ENCODE peak calls at places on chromosomes 4 and X, in ten cellular contexts. One of them, this sample, is unnamed.

GRCh38 chrX:14032383-14032782 is 2.7 kb upstream of the GEMIN8 start:
- DNase-seq in mesendoderm: peak; percentile 55
- DNase-seq in breast epithelium: no peak
- DNase-seq in epithelial cell of prostate: no peak
- DNase-seq in NCI-H524: peak; percentile 52
- DNase-seq in NCI-H1436 treated with DMSO at 0.1 percent for 48 hours: no peak
- DNase-seq in naive thymus-derived CD8-positive, alpha-beta T cell: peak; percentile 28
- DNase-seq in GM04504: no peak
- DNase-seq in fibroblast of lung: peak; percentile 29
- DNase-seq in AG08396: peak; percentile 50
- DNase-seq in this sample: peak; percentile 44

GRCh38 chr4:137705171-137705783 is 173.0 kb upstream of the PCDH18 start:
- DNase-seq in mesendoderm: no peak
- DNase-seq in breast epithelium: no peak
- DNase-seq in epithelial cell of prostate: no peak
- DNase-seq in NCI-H524: no peak
- DNase-seq in NCI-H1436 treated with DMSO at 0.1 percent for 48 hours: no peak
- DNase-seq in naive thymus-derived CD8-positive, alpha-beta T cell: no peak
- DNase-seq in GM04504: peak; percentile 70
- DNase-seq in fibroblast of lung: peak; percentile 84
- DNase-seq in AG08396: peak; percentile 55
- DNase-seq in this sample: no peak

GRCh38 chr4:88765729-88766128 is 68.1 kb upstream of the NAP1L5 start:
- DNase-seq in mesendoderm: peak; percentile 42
- DNase-seq in breast epithelium: no peak
- DNase-seq in epithelial cell of prostate: peak; percentile 18
- DNase-seq in NCI-H524: no peak
- DNase-seq in NCI-H1436 treated with DMSO at 0.1 percent for 48 hours: no peak
- DNase-seq in naive thymus-derived CD8-positive, alpha-beta T cell: no peak
- DNase-seq in GM04504: peak; percentile 64
- DNase-seq in fibroblast of lung: peak; percentile 91
- DNase-seq in AG08396: peak; percentile 67
- DNase-seq in this sample: no peak

GRCh38 chr4:33306131-33306530 is 2586.0 kb downstream of the PCDH7 start:
- DNase-seq in mesendoderm: no peak
- DNase-seq in breast epithelium: no peak
- DNase-seq in epithelial cell of prostate: no peak
- DNase-seq in NCI-H524: no peak
- DNase-seq in NCI-H1436 treated with DMSO at 0.1 percent for 48 hours: no peak
- DNase-seq in naive thymus-derived CD8-positive, alpha-beta T cell: no peak
- DNase-seq in GM04504: no peak
- DNase-seq in fibroblast of lung: no peak
- DNase-seq in AG08396: no peak
- DNase-seq in this sample: no peak

GRCh38 chrX:458631-459061 is 71.9 kb upstream of the PPP2R3B start:
- DNase-seq in mesendoderm: no peak
- DNase-seq in breast epithelium: no peak
- DNase-seq in epithelial cell of prostate: no peak
- DNase-seq in NCI-H524: no peak
- DNase-seq in NCI-H1436 treated with DMSO at 0.1 percent for 48 hours: no peak
- DNase-seq in naive thymus-derived CD8-positive, alpha-beta T cell: no peak
- DNase-seq in GM04504: no peak
- DNase-seq in fibroblast of lung: no peak
- DNase-seq in AG08396: no peak
- DNase-seq in this sample: no peak

GRCh38 chrX:137387646-137388045 is 178.3 kb upstream of the ZIC3 start:
- DNase-seq in mesendoderm: no peak
- DNase-seq in breast epithelium: no peak
- DNase-seq in epithelial cell of prostate: no peak
- DNase-seq in NCI-H524: no peak
- DNase-seq in NCI-H1436 treated with DMSO at 0.1 percent for 48 hours: no peak
- DNase-seq in naive thymus-derived CD8-positive, alpha-beta T cell: no peak
- DNase-seq in GM04504: no peak
- DNase-seq in fibroblast of lung: no peak
- DNase-seq in AG08396: no peak
- DNase-seq in this sample: no peak

GRCh38 chr4:138090145-138090917 is 151.8 kb downstream of the SLC7A11 start:
- DNase-seq in mesendoderm: peak; percentile 67
- DNase-seq in breast epithelium: no peak
- DNase-seq in epithelial cell of prostate: no peak
- DNase-seq in NCI-H524: peak; percentile 50
- DNase-seq in NCI-H1436 treated with DMSO at 0.1 percent for 48 hours: peak; percentile 11
- DNase-seq in naive thymus-derived CD8-positive, alpha-beta T cell: no peak
- DNase-seq in GM04504: peak; percentile 63
- DNase-seq in fibroblast of lung: peak; percentile 65
- DNase-seq in AG08396: peak; percentile 86
- DNase-seq in this sample: no peak

GRCh38 chr4:173498771-173499170 is 31.3 kb downstream of the HAND2 start:
- DNase-seq in mesendoderm: no peak
- DNase-seq in breast epithelium: no peak
- DNase-seq in epithelial cell of prostate: no peak
- DNase-seq in NCI-H524: no peak
- DNase-seq in NCI-H1436 treated with DMSO at 0.1 percent for 48 hours: no peak
- DNase-seq in naive thymus-derived CD8-positive, alpha-beta T cell: no peak
- DNase-seq in GM04504: no peak
- DNase-seq in fibroblast of lung: no peak
- DNase-seq in AG08396: no peak
- DNase-seq in this sample: no peak

GRCh38 chr4:176988226-176988625 is 195.5 kb upstream of the VEGFC start:
- DNase-seq in mesendoderm: peak; percentile 13
- DNase-seq in breast epithelium: no peak
- DNase-seq in epithelial cell of prostate: peak; percentile 86
- DNase-seq in NCI-H524: no peak
- DNase-seq in NCI-H1436 treated with DMSO at 0.1 percent for 48 hours: no peak
- DNase-seq in naive thymus-derived CD8-positive, alpha-beta T cell: no peak
- DNase-seq in GM04504: peak; percentile 80
- DNase-seq in fibroblast of lung: peak; percentile 94
- DNase-seq in AG08396: peak; percentile 68
- DNase-seq in this sample: no peak

GRCh38 chr4:173530326-173531062 is 465 bp upstream of the HAND2 start:
- DNase-seq in mesendoderm: no peak
- DNase-seq in breast epithelium: no peak
- DNase-seq in epithelial cell of prostate: no peak
- DNase-seq in NCI-H524: no peak
- DNase-seq in NCI-H1436 treated with DMSO at 0.1 percent for 48 hours: no peak
- DNase-seq in naive thymus-derived CD8-positive, alpha-beta T cell: no peak
- DNase-seq in GM04504: no peak
- DNase-seq in fibroblast of lung: no peak
- DNase-seq in AG08396: peak; percentile 2
- DNase-seq in this sample: no peak

GRCh38 chr4:3708103-3708510 is 58.1 kb upstream of the ADRA2C start:
- DNase-seq in mesendoderm: no peak
- DNase-seq in breast epithelium: no peak
- DNase-seq in epithelial cell of prostate: no peak
- DNase-seq in NCI-H524: no peak
- DNase-seq in NCI-H1436 treated with DMSO at 0.1 percent for 48 hours: no peak
- DNase-seq in naive thymus-derived CD8-positive, alpha-beta T cell: no peak
- DNase-seq in GM04504: peak; percentile 17
- DNase-seq in fibroblast of lung: peak; percentile 3
- DNase-seq in AG08396: no peak
- DNase-seq in this sample: no peak

GRCh38 chr4:73853246-73853704 is at the start of gene PF4V1:
- DNase-seq in mesendoderm: peak; percentile 13
- DNase-seq in breast epithelium: no peak
- DNase-seq in epithelial cell of prostate: no peak
- DNase-seq in NCI-H524: no peak
- DNase-seq in NCI-H1436 treated with DMSO at 0.1 percent for 48 hours: no peak
- DNase-seq in naive thymus-derived CD8-positive, alpha-beta T cell: no peak
- DNase-seq in GM04504: no peak
- DNase-seq in fibroblast of lung: peak; percentile 40
- DNase-seq in AG08396: no peak
- DNase-seq in this sample: no peak

GRCh38 chrX:43121637-43122036 is 343.7 kb upstream of the PPP1R2C start:
- DNase-seq in mesendoderm: peak; percentile 39
- DNase-seq in breast epithelium: no peak
- DNase-seq in epithelial cell of prostate: no peak
- DNase-seq in NCI-H524: no peak
- DNase-seq in NCI-H1436 treated with DMSO at 0.1 percent for 48 hours: no peak
- DNase-seq in naive thymus-derived CD8-positive, alpha-beta T cell: no peak
- DNase-seq in GM04504: no peak
- DNase-seq in fibroblast of lung: no peak
- DNase-seq in AG08396: no peak
- DNase-seq in this sample: no peak

GRCh38 chrX:66489339-66489738 is 149.5 kb downstream of the EDA2R start:
- DNase-seq in mesendoderm: no peak
- DNase-seq in breast epithelium: no peak
- DNase-seq in epithelial cell of prostate: no peak
- DNase-seq in NCI-H524: no peak
- DNase-seq in NCI-H1436 treated with DMSO at 0.1 percent for 48 hours: no peak
- DNase-seq in naive thymus-derived CD8-positive, alpha-beta T cell: no peak
- DNase-seq in GM04504: no peak
- DNase-seq in fibroblast of lung: no peak
- DNase-seq in AG08396: no peak
- DNase-seq in this sample: no peak

GRCh38 chr4:40177591-40177990 is 19.2 kb upstream of the RHOH start:
- DNase-seq in mesendoderm: no peak
- DNase-seq in breast epithelium: no peak
- DNase-seq in epithelial cell of prostate: no peak
- DNase-seq in NCI-H524: no peak
- DNase-seq in NCI-H1436 treated with DMSO at 0.1 percent for 48 hours: no peak
- DNase-seq in naive thymus-derived CD8-positive, alpha-beta T cell: no peak
- DNase-seq in GM04504: no peak
- DNase-seq in fibroblast of lung: no peak
- DNase-seq in AG08396: no peak
- DNase-seq in this sample: no peak

GRCh38 chr4:19913670-19914069 is 338.0 kb upstream of the SLIT2 start:
- DNase-seq in mesendoderm: no peak
- DNase-seq in breast epithelium: no peak
- DNase-seq in epithelial cell of prostate: peak; percentile 20
- DNase-seq in NCI-H524: no peak
- DNase-seq in NCI-H1436 treated with DMSO at 0.1 percent for 48 hours: no peak
- DNase-seq in naive thymus-derived CD8-positive, alpha-beta T cell: no peak
- DNase-seq in GM04504: no peak
- DNase-seq in fibroblast of lung: peak; percentile 35
- DNase-seq in AG08396: no peak
- DNase-seq in this sample: no peak

GRCh38 chr4:17760602-17761001 is 20.8 kb downstream of the FAM184B start:
- DNase-seq in mesendoderm: peak; percentile 21
- DNase-seq in breast epithelium: no peak
- DNase-seq in epithelial cell of prostate: no peak
- DNase-seq in NCI-H524: no peak
- DNase-seq in NCI-H1436 treated with DMSO at 0.1 percent for 48 hours: no peak
- DNase-seq in naive thymus-derived CD8-positive, alpha-beta T cell: no peak
- DNase-seq in GM04504: no peak
- DNase-seq in fibroblast of lung: no peak
- DNase-seq in AG08396: no peak
- DNase-seq in this sample: no peak

GRCh38 chrX:40171513-40172168 is 73.9 kb upstream of the BCOR start:
- DNase-seq in mesendoderm: peak; percentile 39
- DNase-seq in breast epithelium: no peak
- DNase-seq in epithelial cell of prostate: no peak
- DNase-seq in NCI-H524: no peak
- DNase-seq in NCI-H1436 treated with DMSO at 0.1 percent for 48 hours: no peak
- DNase-seq in naive thymus-derived CD8-positive, alpha-beta T cell: no peak
- DNase-seq in GM04504: no peak
- DNase-seq in fibroblast of lung: peak; percentile 51
- DNase-seq in AG08396: peak; percentile 58
- DNase-seq in this sample: peak; percentile 58

GRCh38 chrX:119272882-119273806 is 37.1 kb downstream of the PGRMC1 start:
- DNase-seq in mesendoderm: peak; percentile 94
- DNase-seq in breast epithelium: no peak
- DNase-seq in epithelial cell of prostate: no peak
- DNase-seq in NCI-H524: peak; percentile 33
- DNase-seq in NCI-H1436 treated with DMSO at 0.1 percent for 48 hours: no peak
- DNase-seq in naive thymus-derived CD8-positive, alpha-beta T cell: peak; percentile 4
- DNase-seq in GM04504: no peak
- DNase-seq in fibroblast of lung: peak; percentile 48
- DNase-seq in AG08396: peak; percentile 18
- DNase-seq in this sample: peak; percentile 58

GRCh38 chr4:26484032-26484515 is 6.2 kb downstream of the CCKAR start:
- DNase-seq in mesendoderm: no peak
- DNase-seq in breast epithelium: no peak
- DNase-seq in epithelial cell of prostate: no peak
- DNase-seq in NCI-H524: no peak
- DNase-seq in NCI-H1436 treated with DMSO at 0.1 percent for 48 hours: no peak
- DNase-seq in naive thymus-derived CD8-positive, alpha-beta T cell: no peak
- DNase-seq in GM04504: peak; percentile 46
- DNase-seq in fibroblast of lung: peak; percentile 80
- DNase-seq in AG08396: no peak
- DNase-seq in this sample: no peak

GRCh38 chr4:139167774-139168444 is 9.1 kb downstream of the ELF2 start:
- DNase-seq in mesendoderm: peak; percentile 72
- DNase-seq in breast epithelium: no peak
- DNase-seq in epithelial cell of prostate: peak; percentile 88
- DNase-seq in NCI-H524: no peak
- DNase-seq in NCI-H1436 treated with DMSO at 0.1 percent for 48 hours: no peak
- DNase-seq in naive thymus-derived CD8-positive, alpha-beta T cell: no peak
- DNase-seq in GM04504: no peak
- DNase-seq in fibroblast of lung: peak; percentile 42
- DNase-seq in AG08396: peak; percentile 55
- DNase-seq in this sample: no peak

GRCh38 chrX:118727686-118728339 is 407 bp downstream of the IL13RA1 start:
- DNase-seq in mesendoderm: peak; percentile 18
- DNase-seq in breast epithelium: no peak
- DNase-seq in epithelial cell of prostate: no peak
- DNase-seq in NCI-H524: peak; percentile 13
- DNase-seq in NCI-H1436 treated with DMSO at 0.1 percent for 48 hours: no peak
- DNase-seq in naive thymus-derived CD8-positive, alpha-beta T cell: no peak
- DNase-seq in GM04504: no peak
- DNase-seq in fibroblast of lung: peak; percentile 36
- DNase-seq in AG08396: peak; percentile 38
- DNase-seq in this sample: no peak

GRCh38 chrX:73817381-73818199 is 254.6 kb downstream of the CHIC1 start:
- DNase-seq in mesendoderm: no peak
- DNase-seq in breast epithelium: no peak
- DNase-seq in epithelial cell of prostate: no peak
- DNase-seq in NCI-H524: no peak
- DNase-seq in NCI-H1436 treated with DMSO at 0.1 percent for 48 hours: no peak
- DNase-seq in naive thymus-derived CD8-positive, alpha-beta T cell: no peak
- DNase-seq in GM04504: peak; percentile 6
- DNase-seq in fibroblast of lung: peak; percentile 34
- DNase-seq in AG08396: no peak
- DNase-seq in this sample: no peak

GRCh38 chr4:48315728-48316630 is 25.4 kb upstream of the SLAIN2 start:
- DNase-seq in mesendoderm: peak; percentile 81
- DNase-seq in breast epithelium: no peak
- DNase-seq in epithelial cell of prostate: no peak
- DNase-seq in NCI-H524: no peak
- DNase-seq in NCI-H1436 treated with DMSO at 0.1 percent for 48 hours: peak; percentile 14
- DNase-seq in naive thymus-derived CD8-positive, alpha-beta T cell: peak; percentile 14
- DNase-seq in GM04504: peak; percentile 40
- DNase-seq in fibroblast of lung: peak; percentile 68
- DNase-seq in AG08396: peak; percentile 62
- DNase-seq in this sample: peak; percentile 4

GRCh38 chr4:147768113-147768512 is 36.2 kb downstream of the ARHGAP10 start:
- DNase-seq in mesendoderm: no peak
- DNase-seq in breast epithelium: no peak
- DNase-seq in epithelial cell of prostate: peak; percentile 46
- DNase-seq in NCI-H524: no peak
- DNase-seq in NCI-H1436 treated with DMSO at 0.1 percent for 48 hours: no peak
- DNase-seq in naive thymus-derived CD8-positive, alpha-beta T cell: no peak
- DNase-seq in GM04504: peak; percentile 61
- DNase-seq in fibroblast of lung: peak; percentile 94
- DNase-seq in AG08396: peak; percentile 41
- DNase-seq in this sample: no peak

GRCh38 chr4:6749340-6750171 is 33.0 kb upstream of the KIAA0232 start:
- DNase-seq in mesendoderm: no peak
- DNase-seq in breast epithelium: peak; percentile 89
- DNase-seq in epithelial cell of prostate: no peak
- DNase-seq in NCI-H524: no peak
- DNase-seq in NCI-H1436 treated with DMSO at 0.1 percent for 48 hours: no peak
- DNase-seq in naive thymus-derived CD8-positive, alpha-beta T cell: no peak
- DNase-seq in GM04504: no peak
- DNase-seq in fibroblast of lung: peak; percentile 55
- DNase-seq in AG08396: peak; percentile 85
- DNase-seq in this sample: no peak

GRCh38 chr4:150381671-150382427 is 200.1 kb upstream of the MAB21L2 start:
- DNase-seq in mesendoderm: peak; percentile 57
- DNase-seq in breast epithelium: no peak
- DNase-seq in epithelial cell of prostate: no peak
- DNase-seq in NCI-H524: no peak
- DNase-seq in NCI-H1436 treated with DMSO at 0.1 percent for 48 hours: no peak
- DNase-seq in naive thymus-derived CD8-positive, alpha-beta T cell: no peak
- DNase-seq in GM04504: no peak
- DNase-seq in fibroblast of lung: peak; percentile 53
- DNase-seq in AG08396: no peak
- DNase-seq in this sample: no peak

GRCh38 chr4:126539771-126540170 is 1093.0 kb upstream of the INTU start:
- DNase-seq in mesendoderm: no peak
- DNase-seq in breast epithelium: no peak
- DNase-seq in epithelial cell of prostate: no peak
- DNase-seq in NCI-H524: no peak
- DNase-seq in NCI-H1436 treated with DMSO at 0.1 percent for 48 hours: no peak
- DNase-seq in naive thymus-derived CD8-positive, alpha-beta T cell: no peak
- DNase-seq in GM04504: no peak
- DNase-seq in fibroblast of lung: no peak
- DNase-seq in AG08396: no peak
- DNase-seq in this sample: no peak

This sample was measured in activated naive CD4-positive, alpha-beta T cell treated with Interleukin-2 at 50 U/mL for 16 hours.